ENCODE peak calls at places on chromosome 11, in five cellular contexts. One of them, this sample, is unnamed.

GRCh38 chr11:61056981-61057380 is 45.3 kb upstream of the CD5 start:
- DNase-seq in activated CD8-positive, alpha-beta memory T cell treated with anti-CD3 and anti-CD28 coated beads for 48 hours: no peak
- DNase-seq in coronary artery: peak; percentile 47
- DNase-seq in ELR: no peak
- DNase-seq in dermis microvascular lymphatic vessel endothelial cell: no peak
- DNase-seq in this sample: no peak

GRCh38 chr11:57641426-57641825 is 8.3 kb downstream of the YPEL4 start:
- DNase-seq in activated CD8-positive, alpha-beta memory T cell treated with anti-CD3 and anti-CD28 coated beads for 48 hours: no peak
- DNase-seq in coronary artery: no peak
- DNase-seq in ELR: peak; percentile 71
- DNase-seq in dermis microvascular lymphatic vessel endothelial cell: no peak
- DNase-seq in this sample: peak; percentile 60

GRCh38 chr11:126748097-126748756 is 252.3 kb downstream of the KIRREL3 start:
- DNase-seq in activated CD8-positive, alpha-beta memory T cell treated with anti-CD3 and anti-CD28 coated beads for 48 hours: no peak
- DNase-seq in coronary artery: no peak
- DNase-seq in ELR: no peak
- DNase-seq in dermis microvascular lymphatic vessel endothelial cell: no peak
- DNase-seq in this sample: no peak

GRCh38 chr11:14021738-14022137 is 59.2 kb downstream of the SPON1 start:
- DNase-seq in activated CD8-positive, alpha-beta memory T cell treated with anti-CD3 and anti-CD28 coated beads for 48 hours: no peak
- DNase-seq in coronary artery: no peak
- DNase-seq in ELR: no peak
- DNase-seq in dermis microvascular lymphatic vessel endothelial cell: no peak
- DNase-seq in this sample: no peak

GRCh38 chr11:70763606-70764005 is 365.3 kb downstream of the CTTN start:
- DNase-seq in activated CD8-positive, alpha-beta memory T cell treated with anti-CD3 and anti-CD28 coated beads for 48 hours: no peak
- DNase-seq in coronary artery: no peak
- DNase-seq in ELR: peak; percentile 9
- DNase-seq in dermis microvascular lymphatic vessel endothelial cell: no peak
- DNase-seq in this sample: no peak

GRCh38 chr11:65560555-65561418 is 2.6 kb upstream of the LTBP3 start:
- DNase-seq in activated CD8-positive, alpha-beta memory T cell treated with anti-CD3 and anti-CD28 coated beads for 48 hours: no peak
- DNase-seq in coronary artery: no peak
- DNase-seq in ELR: peak; percentile 86
- DNase-seq in dermis microvascular lymphatic vessel endothelial cell: no peak
- DNase-seq in this sample: peak; percentile 51

GRCh38 chr11:134159652-134160051 is 64.1 kb downstream of the NCAPD3 start:
- DNase-seq in activated CD8-positive, alpha-beta memory T cell treated with anti-CD3 and anti-CD28 coated beads for 48 hours: no peak
- DNase-seq in coronary artery: no peak
- DNase-seq in ELR: no peak
- DNase-seq in dermis microvascular lymphatic vessel endothelial cell: no peak
- DNase-seq in this sample: no peak

GRCh38 chr11:126485986-126486635 is 130.6 kb downstream of the ST3GAL4 start:
- DNase-seq in activated CD8-positive, alpha-beta memory T cell treated with anti-CD3 and anti-CD28 coated beads for 48 hours: no peak
- DNase-seq in coronary artery: no peak
- DNase-seq in ELR: no peak
- DNase-seq in dermis microvascular lymphatic vessel endothelial cell: no peak
- DNase-seq in this sample: no peak

GRCh38 chr11:106197438-106197837 is 120.0 kb downstream of the AASDHPPT start:
- DNase-seq in activated CD8-positive, alpha-beta memory T cell treated with anti-CD3 and anti-CD28 coated beads for 48 hours: no peak
- DNase-seq in coronary artery: no peak
- DNase-seq in ELR: no peak
- DNase-seq in dermis microvascular lymphatic vessel endothelial cell: no peak
- DNase-seq in this sample: no peak